ENCODE peak calls at places on chromosomes 5 and 9, in four cellular contexts. One of them, this sample, is unnamed.

GRCh38 chr5:71782771-71783770 is 64.0 kb downstream of the CARTPT start:
- DNase-seq in endothelial cell of umbilical vein: peak
- DNase-seq in activated naive CD8-positive, alpha-beta T cell treated with anti-CD3 and anti-CD28 coated beads, Interleukin-2, amount 50 U/mL, for 24 hours: peak
- DNase-seq in GM19239: peak
- DNase-seq in this sample: peak

GRCh38 chr5:173885481-173886010 is 2.6 kb upstream of the CPEB4 start:
- DNase-seq in endothelial cell of umbilical vein: peak
- DNase-seq in activated naive CD8-positive, alpha-beta T cell treated with anti-CD3 and anti-CD28 coated beads, Interleukin-2, amount 50 U/mL, for 24 hours: no peak
- DNase-seq in GM19239: no peak
- DNase-seq in this sample: no peak

GRCh38 chr5:75405296-75405695 is 68.3 kb downstream of the HMGCR start:
- DNase-seq in endothelial cell of umbilical vein: no peak
- DNase-seq in activated naive CD8-positive, alpha-beta T cell treated with anti-CD3 and anti-CD28 coated beads, Interleukin-2, amount 50 U/mL, for 24 hours: no peak
- DNase-seq in GM19239: no peak
- DNase-seq in this sample: no peak

GRCh38 chr9:6428940-6429889 is 16.2 kb downstream of the UHRF2 start:
- DNase-seq in endothelial cell of umbilical vein: no peak
- DNase-seq in activated naive CD8-positive, alpha-beta T cell treated with anti-CD3 and anti-CD28 coated beads, Interleukin-2, amount 50 U/mL, for 24 hours: no peak
- DNase-seq in GM19239: no peak
- DNase-seq in this sample: no peak

GRCh38 chr5:151026674-151027073 is 6.3 kb downstream of the GPX3 start:
- DNase-seq in endothelial cell of umbilical vein: no peak
- DNase-seq in activated naive CD8-positive, alpha-beta T cell treated with anti-CD3 and anti-CD28 coated beads, Interleukin-2, amount 50 U/mL, for 24 hours: no peak
- DNase-seq in GM19239: no peak
- DNase-seq in this sample: no peak

GRCh38 chr5:90930756-90931431 is 372.3 kb downstream of the ADGRV1 start:
- DNase-seq in endothelial cell of umbilical vein: no peak
- DNase-seq in activated naive CD8-positive, alpha-beta T cell treated with anti-CD3 and anti-CD28 coated beads, Interleukin-2, amount 50 U/mL, for 24 hours: no peak
- DNase-seq in GM19239: no peak
- DNase-seq in this sample: no peak

GRCh38 chr5:67648201-67648671 is 451.6 kb upstream of the CD180 start:
- DNase-seq in endothelial cell of umbilical vein: peak
- DNase-seq in activated naive CD8-positive, alpha-beta T cell treated with anti-CD3 and anti-CD28 coated beads, Interleukin-2, amount 50 U/mL, for 24 hours: no peak
- DNase-seq in GM19239: no peak
- DNase-seq in this sample: peak

GRCh38 chr5:54224083-54224836 is 86.1 kb downstream of the ARL15 start:
- DNase-seq in endothelial cell of umbilical vein: no peak
- DNase-seq in activated naive CD8-positive, alpha-beta T cell treated with anti-CD3 and anti-CD28 coated beads, Interleukin-2, amount 50 U/mL, for 24 hours: no peak
- DNase-seq in GM19239: no peak
- DNase-seq in this sample: no peak

GRCh38 chr5:100643473-100643872 is 108.3 kb downstream of the FAM174A start:
- DNase-seq in endothelial cell of umbilical vein: peak
- DNase-seq in activated naive CD8-positive, alpha-beta T cell treated with anti-CD3 and anti-CD28 coated beads, Interleukin-2, amount 50 U/mL, for 24 hours: no peak
- DNase-seq in GM19239: no peak
- DNase-seq in this sample: no peak

GRCh38 chr5:31452314-31452713 is 79.6 kb downstream of the DROSHA start:
- DNase-seq in endothelial cell of umbilical vein: no peak
- DNase-seq in activated naive CD8-positive, alpha-beta T cell treated with anti-CD3 and anti-CD28 coated beads, Interleukin-2, amount 50 U/mL, for 24 hours: no peak
- DNase-seq in GM19239: no peak
- DNase-seq in this sample: no peak

GRCh38 chr5:101679816-101680215 is 616.3 kb downstream of the SLCO4C1 start:
- DNase-seq in endothelial cell of umbilical vein: no peak
- DNase-seq in activated naive CD8-positive, alpha-beta T cell treated with anti-CD3 and anti-CD28 coated beads, Interleukin-2, amount 50 U/mL, for 24 hours: no peak
- DNase-seq in GM19239: no peak
- DNase-seq in this sample: no peak

GRCh38 chr9:130635306-130635705 is 29.1 kb upstream of the PRDM12 start:
- DNase-seq in endothelial cell of umbilical vein: no peak
- DNase-seq in activated naive CD8-positive, alpha-beta T cell treated with anti-CD3 and anti-CD28 coated beads, Interleukin-2, amount 50 U/mL, for 24 hours: no peak
- DNase-seq in GM19239: no peak
- DNase-seq in this sample: no peak

GRCh38 chr5:112412370-112412769 is 6.7 kb downstream of the EPB41L4A start:
- DNase-seq in endothelial cell of umbilical vein: peak
- DNase-seq in activated naive CD8-positive, alpha-beta T cell treated with anti-CD3 and anti-CD28 coated beads, Interleukin-2, amount 50 U/mL, for 24 hours: no peak
- DNase-seq in GM19239: no peak
- DNase-seq in this sample: no peak

GRCh38 chr5:13866792-13867191 is 77.7 kb downstream of the DNAH5 start:
- DNase-seq in endothelial cell of umbilical vein: peak
- DNase-seq in activated naive CD8-positive, alpha-beta T cell treated with anti-CD3 and anti-CD28 coated beads, Interleukin-2, amount 50 U/mL, for 24 hours: peak
- DNase-seq in GM19239: no peak
- DNase-seq in this sample: peak

GRCh38 chr5:150443242-150444075 is 6.1 kb downstream of the RPS14 start:
- DNase-seq in endothelial cell of umbilical vein: no peak
- DNase-seq in activated naive CD8-positive, alpha-beta T cell treated with anti-CD3 and anti-CD28 coated beads, Interleukin-2, amount 50 U/mL, for 24 hours: no peak
- DNase-seq in GM19239: no peak
- DNase-seq in this sample: no peak

GRCh38 chr9:33510264-33511183 is 13.5 kb upstream of the ANKRD18B start:
- DNase-seq in endothelial cell of umbilical vein: peak
- DNase-seq in activated naive CD8-positive, alpha-beta T cell treated with anti-CD3 and anti-CD28 coated beads, Interleukin-2, amount 50 U/mL, for 24 hours: peak
- DNase-seq in GM19239: peak
- DNase-seq in this sample: peak

GRCh38 chr5:111043712-111044506 is 27.6 kb upstream of the TSLP start:
- DNase-seq in endothelial cell of umbilical vein: no peak
- DNase-seq in activated naive CD8-positive, alpha-beta T cell treated with anti-CD3 and anti-CD28 coated beads, Interleukin-2, amount 50 U/mL, for 24 hours: no peak
- DNase-seq in GM19239: no peak
- DNase-seq in this sample: no peak

GRCh38 chr5:44885903-44886302 is 77.2 kb downstream of the MRPS30 start:
- DNase-seq in endothelial cell of umbilical vein: no peak
- DNase-seq in activated naive CD8-positive, alpha-beta T cell treated with anti-CD3 and anti-CD28 coated beads, Interleukin-2, amount 50 U/mL, for 24 hours: no peak
- DNase-seq in GM19239: peak
- DNase-seq in this sample: no peak

GRCh38 chr5:7321724-7322123 is 74.2 kb upstream of the ADCY2 start:
- DNase-seq in endothelial cell of umbilical vein: no peak
- DNase-seq in activated naive CD8-positive, alpha-beta T cell treated with anti-CD3 and anti-CD28 coated beads, Interleukin-2, amount 50 U/mL, for 24 hours: no peak
- DNase-seq in GM19239: no peak
- DNase-seq in this sample: peak

GRCh38 chr9:105346273-105346672 is 101.6 kb upstream of the FSD1L start:
- DNase-seq in endothelial cell of umbilical vein: no peak
- DNase-seq in activated naive CD8-positive, alpha-beta T cell treated with anti-CD3 and anti-CD28 coated beads, Interleukin-2, amount 50 U/mL, for 24 hours: no peak
- DNase-seq in GM19239: no peak
- DNase-seq in this sample: no peak

GRCh38 chr5:39191216-39191615 is 28.1 kb downstream of the FYB1 start:
- DNase-seq in endothelial cell of umbilical vein: no peak
- DNase-seq in activated naive CD8-positive, alpha-beta T cell treated with anti-CD3 and anti-CD28 coated beads, Interleukin-2, amount 50 U/mL, for 24 hours: no peak
- DNase-seq in GM19239: no peak
- DNase-seq in this sample: no peak

GRCh38 chr5:147576646-147577535 is 67.0 kb upstream of the DPYSL3 start:
- DNase-seq in endothelial cell of umbilical vein: peak
- DNase-seq in activated naive CD8-positive, alpha-beta T cell treated with anti-CD3 and anti-CD28 coated beads, Interleukin-2, amount 50 U/mL, for 24 hours: peak
- DNase-seq in GM19239: peak
- DNase-seq in this sample: peak

GRCh38 chr9:133737071-133737773 is 930 bp downstream of the SARDH start:
- DNase-seq in endothelial cell of umbilical vein: no peak
- DNase-seq in activated naive CD8-positive, alpha-beta T cell treated with anti-CD3 and anti-CD28 coated beads, Interleukin-2, amount 50 U/mL, for 24 hours: no peak
- DNase-seq in GM19239: no peak
- DNase-seq in this sample: no peak

GRCh38 chr5:28766565-28767158 is 1728.3 kb upstream of the CDH9 start:
- DNase-seq in endothelial cell of umbilical vein: peak
- DNase-seq in activated naive CD8-positive, alpha-beta T cell treated with anti-CD3 and anti-CD28 coated beads, Interleukin-2, amount 50 U/mL, for 24 hours: peak
- DNase-seq in GM19239: no peak
- DNase-seq in this sample: no peak

GRCh38 chr9:133162802-133163558 is 734 bp downstream of the GBGT1 start:
- DNase-seq in endothelial cell of umbilical vein: no peak
- DNase-seq in activated naive CD8-positive, alpha-beta T cell treated with anti-CD3 and anti-CD28 coated beads, Interleukin-2, amount 50 U/mL, for 24 hours: no peak
- DNase-seq in GM19239: no peak
- DNase-seq in this sample: no peak

GRCh38 chr5:170493028-170493820 is 10.6 kb upstream of the KCNIP1 start:
- DNase-seq in endothelial cell of umbilical vein: no peak
- DNase-seq in activated naive CD8-positive, alpha-beta T cell treated with anti-CD3 and anti-CD28 coated beads, Interleukin-2, amount 50 U/mL, for 24 hours: no peak
- DNase-seq in GM19239: no peak
- DNase-seq in this sample: no peak